ENCODE peak calls at places on chromosomes 5 and 9, in seven cellular contexts. One of them, this sample, is unnamed.

GRCh38 chr5:12848709-12849108 is 944.5 kb upstream of the CTNND2 start:
- DNase-seq in activated CD4-positive, alpha-beta T cell treated with anti-CD3 and anti-CD28 coated beads for 36 hours: no peak
- DNase-seq in choroid plexus epithelial cell: no peak
- DNase-seq in dermis microvascular lymphatic vessel endothelial cell: no peak
- DNase-seq in NCI-H1105 treated with DMSO at 0.1 percent for 48 hours: no peak
- DNase-seq in NCI-H460: no peak
- DNase-seq in esophagus squamous epithelium: no peak
- DNase-seq in this sample: no peak

GRCh38 chr5:11268894-11269293 is 507.9 kb upstream of the DAP start:
- DNase-seq in activated CD4-positive, alpha-beta T cell treated with anti-CD3 and anti-CD28 coated beads for 36 hours: no peak
- DNase-seq in choroid plexus epithelial cell: no peak
- DNase-seq in dermis microvascular lymphatic vessel endothelial cell: no peak
- DNase-seq in NCI-H1105 treated with DMSO at 0.1 percent for 48 hours: no peak
- DNase-seq in NCI-H460: no peak
- DNase-seq in esophagus squamous epithelium: no peak
- DNase-seq in this sample: no peak

GRCh38 chr5:10831416-10831815 is 70.4 kb upstream of the DAP start:
- DNase-seq in activated CD4-positive, alpha-beta T cell treated with anti-CD3 and anti-CD28 coated beads for 36 hours: no peak
- DNase-seq in choroid plexus epithelial cell: peak
- DNase-seq in dermis microvascular lymphatic vessel endothelial cell: no peak
- DNase-seq in NCI-H1105 treated with DMSO at 0.1 percent for 48 hours: no peak
- DNase-seq in NCI-H460: no peak
- DNase-seq in esophagus squamous epithelium: no peak
- DNase-seq in this sample: no peak

GRCh38 chr9:84301851-84302250 is 38.7 kb downstream of the SLC28A3 start:
- DNase-seq in activated CD4-positive, alpha-beta T cell treated with anti-CD3 and anti-CD28 coated beads for 36 hours: no peak
- DNase-seq in choroid plexus epithelial cell: peak
- DNase-seq in dermis microvascular lymphatic vessel endothelial cell: peak
- DNase-seq in NCI-H1105 treated with DMSO at 0.1 percent for 48 hours: no peak
- DNase-seq in NCI-H460: no peak
- DNase-seq in esophagus squamous epithelium: no peak
- DNase-seq in this sample: no peak

GRCh38 chr9:91628892-91629291 is 205.3 kb upstream of the NFIL3 start:
- DNase-seq in activated CD4-positive, alpha-beta T cell treated with anti-CD3 and anti-CD28 coated beads for 36 hours: no peak
- DNase-seq in choroid plexus epithelial cell: no peak
- DNase-seq in dermis microvascular lymphatic vessel endothelial cell: no peak
- DNase-seq in NCI-H1105 treated with DMSO at 0.1 percent for 48 hours: no peak
- DNase-seq in NCI-H460: no peak
- DNase-seq in esophagus squamous epithelium: no peak
- DNase-seq in this sample: no peak

GRCh38 chr5:42970636-42971559 is 69.2 kb downstream of the ANXA2R start:
- DNase-seq in activated CD4-positive, alpha-beta T cell treated with anti-CD3 and anti-CD28 coated beads for 36 hours: peak
- DNase-seq in choroid plexus epithelial cell: no peak
- DNase-seq in dermis microvascular lymphatic vessel endothelial cell: peak
- DNase-seq in NCI-H1105 treated with DMSO at 0.1 percent for 48 hours: no peak
- DNase-seq in NCI-H460: peak
- DNase-seq in esophagus squamous epithelium: no peak
- DNase-seq in this sample: no peak

GRCh38 chr5:138274189-138274853 is at the start of gene GFRA3:
- DNase-seq in activated CD4-positive, alpha-beta T cell treated with anti-CD3 and anti-CD28 coated beads for 36 hours: peak
- DNase-seq in choroid plexus epithelial cell: peak
- DNase-seq in dermis microvascular lymphatic vessel endothelial cell: peak
- DNase-seq in NCI-H1105 treated with DMSO at 0.1 percent for 48 hours: no peak
- DNase-seq in NCI-H460: no peak
- DNase-seq in esophagus squamous epithelium: no peak
- DNase-seq in this sample: no peak

GRCh38 chr5:36059571-36060515 is 6.8 kb downstream of the UGT3A2 start:
- DNase-seq in activated CD4-positive, alpha-beta T cell treated with anti-CD3 and anti-CD28 coated beads for 36 hours: no peak
- DNase-seq in choroid plexus epithelial cell: no peak
- DNase-seq in dermis microvascular lymphatic vessel endothelial cell: no peak
- DNase-seq in NCI-H1105 treated with DMSO at 0.1 percent for 48 hours: no peak
- DNase-seq in NCI-H460: no peak
- DNase-seq in esophagus squamous epithelium: no peak
- DNase-seq in this sample: no peak

GRCh38 chr9:93061791-93062299 is 3.3 kb downstream of the SUSD3 start:
- DNase-seq in activated CD4-positive, alpha-beta T cell treated with anti-CD3 and anti-CD28 coated beads for 36 hours: peak
- DNase-seq in choroid plexus epithelial cell: no peak
- DNase-seq in dermis microvascular lymphatic vessel endothelial cell: no peak
- DNase-seq in NCI-H1105 treated with DMSO at 0.1 percent for 48 hours: no peak
- DNase-seq in NCI-H460: no peak
- DNase-seq in esophagus squamous epithelium: no peak
- DNase-seq in this sample: no peak

GRCh38 chr9:91328186-91328585 is 33.5 kb downstream of the AUH start:
- DNase-seq in activated CD4-positive, alpha-beta T cell treated with anti-CD3 and anti-CD28 coated beads for 36 hours: no peak
- DNase-seq in choroid plexus epithelial cell: peak
- DNase-seq in dermis microvascular lymphatic vessel endothelial cell: no peak
- DNase-seq in NCI-H1105 treated with DMSO at 0.1 percent for 48 hours: no peak
- DNase-seq in NCI-H460: no peak
- DNase-seq in esophagus squamous epithelium: no peak
- DNase-seq in this sample: no peak

GRCh38 chr5:96522635-96523355 is 89.7 kb upstream of the PCSK1 start:
- DNase-seq in activated CD4-positive, alpha-beta T cell treated with anti-CD3 and anti-CD28 coated beads for 36 hours: no peak
- DNase-seq in choroid plexus epithelial cell: peak
- DNase-seq in dermis microvascular lymphatic vessel endothelial cell: no peak
- DNase-seq in NCI-H1105 treated with DMSO at 0.1 percent for 48 hours: no peak
- DNase-seq in NCI-H460: no peak
- DNase-seq in esophagus squamous epithelium: no peak
- DNase-seq in this sample: no peak

GRCh38 chr5:103422756-103423155 is 139.8 kb downstream of the NUDT12 start:
- DNase-seq in activated CD4-positive, alpha-beta T cell treated with anti-CD3 and anti-CD28 coated beads for 36 hours: no peak
- DNase-seq in choroid plexus epithelial cell: no peak
- DNase-seq in dermis microvascular lymphatic vessel endothelial cell: no peak
- DNase-seq in NCI-H1105 treated with DMSO at 0.1 percent for 48 hours: no peak
- DNase-seq in NCI-H460: no peak
- DNase-seq in esophagus squamous epithelium: no peak
- DNase-seq in this sample: no peak

GRCh38 chr5:91244380-91245073 is 138.6 kb downstream of the ARRDC3 start:
- DNase-seq in activated CD4-positive, alpha-beta T cell treated with anti-CD3 and anti-CD28 coated beads for 36 hours: no peak
- DNase-seq in choroid plexus epithelial cell: no peak
- DNase-seq in dermis microvascular lymphatic vessel endothelial cell: no peak
- DNase-seq in NCI-H1105 treated with DMSO at 0.1 percent for 48 hours: no peak
- DNase-seq in NCI-H460: no peak
- DNase-seq in esophagus squamous epithelium: no peak
- DNase-seq in this sample: no peak

GRCh38 chr9:117782931-117783788 is 79.0 kb downstream of the TLR4 start:
- DNase-seq in activated CD4-positive, alpha-beta T cell treated with anti-CD3 and anti-CD28 coated beads for 36 hours: peak
- DNase-seq in choroid plexus epithelial cell: peak
- DNase-seq in dermis microvascular lymphatic vessel endothelial cell: peak
- DNase-seq in NCI-H1105 treated with DMSO at 0.1 percent for 48 hours: peak
- DNase-seq in NCI-H460: peak
- DNase-seq in esophagus squamous epithelium: peak
- DNase-seq in this sample: peak

GRCh38 chr5:12322042-12322441 is 417.8 kb upstream of the CTNND2 start:
- DNase-seq in activated CD4-positive, alpha-beta T cell treated with anti-CD3 and anti-CD28 coated beads for 36 hours: no peak
- DNase-seq in choroid plexus epithelial cell: no peak
- DNase-seq in dermis microvascular lymphatic vessel endothelial cell: no peak
- DNase-seq in NCI-H1105 treated with DMSO at 0.1 percent for 48 hours: no peak
- DNase-seq in NCI-H460: no peak
- DNase-seq in esophagus squamous epithelium: no peak
- DNase-seq in this sample: no peak

GRCh38 chr5:53170748-53171349 is 61.3 kb upstream of the MOCS2 start:
- DNase-seq in activated CD4-positive, alpha-beta T cell treated with anti-CD3 and anti-CD28 coated beads for 36 hours: peak
- DNase-seq in choroid plexus epithelial cell: peak
- DNase-seq in dermis microvascular lymphatic vessel endothelial cell: peak
- DNase-seq in NCI-H1105 treated with DMSO at 0.1 percent for 48 hours: peak
- DNase-seq in NCI-H460: peak
- DNase-seq in esophagus squamous epithelium: no peak
- DNase-seq in this sample: peak

GRCh38 chr9:13778486-13779110 is 499.1 kb upstream of the MPDZ start:
- DNase-seq in activated CD4-positive, alpha-beta T cell treated with anti-CD3 and anti-CD28 coated beads for 36 hours: no peak
- DNase-seq in choroid plexus epithelial cell: peak
- DNase-seq in dermis microvascular lymphatic vessel endothelial cell: no peak
- DNase-seq in NCI-H1105 treated with DMSO at 0.1 percent for 48 hours: no peak
- DNase-seq in NCI-H460: no peak
- DNase-seq in esophagus squamous epithelium: no peak
- DNase-seq in this sample: no peak

GRCh38 chr9:132214027-132214622 is 52.3 kb downstream of the NTNG2 start:
- DNase-seq in activated CD4-positive, alpha-beta T cell treated with anti-CD3 and anti-CD28 coated beads for 36 hours: no peak
- DNase-seq in choroid plexus epithelial cell: peak
- DNase-seq in dermis microvascular lymphatic vessel endothelial cell: peak
- DNase-seq in NCI-H1105 treated with DMSO at 0.1 percent for 48 hours: peak
- DNase-seq in NCI-H460: peak
- DNase-seq in esophagus squamous epithelium: no peak
- DNase-seq in this sample: no peak

GRCh38 chr9:97723819-97724218 is 26.7 kb upstream of the XPA start:
- DNase-seq in activated CD4-positive, alpha-beta T cell treated with anti-CD3 and anti-CD28 coated beads for 36 hours: no peak
- DNase-seq in choroid plexus epithelial cell: no peak
- DNase-seq in dermis microvascular lymphatic vessel endothelial cell: no peak
- DNase-seq in NCI-H1105 treated with DMSO at 0.1 percent for 48 hours: no peak
- DNase-seq in NCI-H460: no peak
- DNase-seq in esophagus squamous epithelium: no peak
- DNase-seq in this sample: no peak

GRCh38 chr5:77316871-77317661 is 106.6 kb downstream of the PDE8B start:
- DNase-seq in activated CD4-positive, alpha-beta T cell treated with anti-CD3 and anti-CD28 coated beads for 36 hours: no peak
- DNase-seq in choroid plexus epithelial cell: peak
- DNase-seq in dermis microvascular lymphatic vessel endothelial cell: no peak
- DNase-seq in NCI-H1105 treated with DMSO at 0.1 percent for 48 hours: no peak
- DNase-seq in NCI-H460: no peak
- DNase-seq in esophagus squamous epithelium: no peak
- DNase-seq in this sample: no peak

GRCh38 chr9:113528088-113528487 is 64.6 kb downstream of the RGS3 start:
- DNase-seq in activated CD4-positive, alpha-beta T cell treated with anti-CD3 and anti-CD28 coated beads for 36 hours: no peak
- DNase-seq in choroid plexus epithelial cell: no peak
- DNase-seq in dermis microvascular lymphatic vessel endothelial cell: no peak
- DNase-seq in NCI-H1105 treated with DMSO at 0.1 percent for 48 hours: no peak
- DNase-seq in NCI-H460: no peak
- DNase-seq in esophagus squamous epithelium: no peak
- DNase-seq in this sample: no peak

GRCh38 chr5:143318833-143319232 is 84.7 kb downstream of the NR3C1 start:
- DNase-seq in activated CD4-positive, alpha-beta T cell treated with anti-CD3 and anti-CD28 coated beads for 36 hours: no peak
- DNase-seq in choroid plexus epithelial cell: no peak
- DNase-seq in dermis microvascular lymphatic vessel endothelial cell: no peak
- DNase-seq in NCI-H1105 treated with DMSO at 0.1 percent for 48 hours: no peak
- DNase-seq in NCI-H460: no peak
- DNase-seq in esophagus squamous epithelium: no peak
- DNase-seq in this sample: no peak

GRCh38 chr5:53779541-53779981 is 219.1 kb downstream of the NDUFS4 start:
- DNase-seq in activated CD4-positive, alpha-beta T cell treated with anti-CD3 and anti-CD28 coated beads for 36 hours: peak
- DNase-seq in choroid plexus epithelial cell: peak
- DNase-seq in dermis microvascular lymphatic vessel endothelial cell: peak
- DNase-seq in NCI-H1105 treated with DMSO at 0.1 percent for 48 hours: no peak
- DNase-seq in NCI-H460: no peak
- DNase-seq in esophagus squamous epithelium: no peak
- DNase-seq in this sample: no peak

GRCh38 chr5:138951986-138952735 is 77.0 kb upstream of the LRRTM2 start:
- DNase-seq in activated CD4-positive, alpha-beta T cell treated with anti-CD3 and anti-CD28 coated beads for 36 hours: no peak
- DNase-seq in choroid plexus epithelial cell: no peak
- DNase-seq in dermis microvascular lymphatic vessel endothelial cell: no peak
- DNase-seq in NCI-H1105 treated with DMSO at 0.1 percent for 48 hours: no peak
- DNase-seq in NCI-H460: no peak
- DNase-seq in esophagus squamous epithelium: no peak
- DNase-seq in this sample: no peak

GRCh38 chr5:151904921-151905320 is 19.7 kb downstream of the GLRA1 start:
- DNase-seq in activated CD4-positive, alpha-beta T cell treated with anti-CD3 and anti-CD28 coated beads for 36 hours: no peak
- DNase-seq in choroid plexus epithelial cell: peak
- DNase-seq in dermis microvascular lymphatic vessel endothelial cell: no peak
- DNase-seq in NCI-H1105 treated with DMSO at 0.1 percent for 48 hours: no peak
- DNase-seq in NCI-H460: no peak
- DNase-seq in esophagus squamous epithelium: no peak
- DNase-seq in this sample: no peak

GRCh38 chr5:154783774-154784460 is 28.7 kb downstream of the LARP1 start:
- DNase-seq in activated CD4-positive, alpha-beta T cell treated with anti-CD3 and anti-CD28 coated beads for 36 hours: no peak
- DNase-seq in choroid plexus epithelial cell: peak
- DNase-seq in dermis microvascular lymphatic vessel endothelial cell: no peak
- DNase-seq in NCI-H1105 treated with DMSO at 0.1 percent for 48 hours: no peak
- DNase-seq in NCI-H460: no peak
- DNase-seq in esophagus squamous epithelium: no peak
- DNase-seq in this sample: no peak